ENCODE peak calls at places on chromosomes 6 and 20, in five cellular contexts. One of them, this sample, is unnamed.

GRCh38 chr6:107114872-107115694 is at the start of gene BEND3:
- DNase-seq in hepatocyte: peak
- DNase-seq in esophagus muscularis mucosa: no peak
- DNase-seq in tibial artery: no peak
- DNase-seq in C1 segment of cervical spinal cord: peak
- DNase-seq in this sample: no peak

GRCh38 chr6:118881440-118882313 is 12.3 kb upstream of the ASF1A start:
- DNase-seq in C1 segment of cervical spinal cord: no peak
- DNase-seq in hepatocyte: no peak
- DNase-seq in tibial artery: no peak
- DNase-seq in esophagus muscularis mucosa: no peak
- DNase-seq in this sample: no peak

GRCh38 chr6:161273356-161273751 is 507 bp downstream of the AGPAT4 start:
- DNase-seq in tibial artery: peak
- DNase-seq in C1 segment of cervical spinal cord: no peak
- DNase-seq in hepatocyte: peak
- DNase-seq in esophagus muscularis mucosa: peak
- DNase-seq in this sample: no peak

GRCh38 chr20:62052336-62052841 is 13.3 kb downstream of the TAF4 start:
- DNase-seq in C1 segment of cervical spinal cord: no peak
- DNase-seq in hepatocyte: no peak
- DNase-seq in tibial artery: no peak
- DNase-seq in esophagus muscularis mucosa: no peak
- DNase-seq in this sample: no peak

GRCh38 chr20:3239867-3240775 is 1.1 kb upstream of the SLC4A11 start:
- DNase-seq in esophagus muscularis mucosa: no peak
- DNase-seq in hepatocyte: no peak
- DNase-seq in tibial artery: no peak
- DNase-seq in C1 segment of cervical spinal cord: no peak
- DNase-seq in this sample: no peak

GRCh38 chr6:169853196-169854082 is 102.0 kb downstream of the ERMARD start:
- DNase-seq in hepatocyte: no peak
- DNase-seq in tibial artery: peak
- DNase-seq in C1 segment of cervical spinal cord: no peak
- DNase-seq in esophagus muscularis mucosa: peak
- DNase-seq in this sample: peak

GRCh38 chr20:61725966-61726365 is 339.7 kb downstream of the TAF4 start:
- DNase-seq in C1 segment of cervical spinal cord: no peak
- DNase-seq in esophagus muscularis mucosa: no peak
- DNase-seq in tibial artery: no peak
- DNase-seq in hepatocyte: no peak
- DNase-seq in this sample: no peak

GRCh38 chr20:59063358-59064213 is 21.0 kb upstream of the PRELID3B start:
- DNase-seq in tibial artery: no peak
- DNase-seq in esophagus muscularis mucosa: no peak
- DNase-seq in C1 segment of cervical spinal cord: no peak
- DNase-seq in hepatocyte: peak
- DNase-seq in this sample: no peak

GRCh38 chr6:132286298-132287019 is 114.8 kb downstream of the MOXD1 start:
- DNase-seq in hepatocyte: no peak
- DNase-seq in C1 segment of cervical spinal cord: no peak
- DNase-seq in tibial artery: no peak
- DNase-seq in esophagus muscularis mucosa: no peak
- DNase-seq in this sample: no peak

GRCh38 chr6:155939253-155939652 is 483.6 kb upstream of the NOX3 start:
- DNase-seq in esophagus muscularis mucosa: no peak
- DNase-seq in C1 segment of cervical spinal cord: no peak
- DNase-seq in tibial artery: no peak
- DNase-seq in hepatocyte: no peak
- DNase-seq in this sample: no peak

GRCh38 chr6:132282696-132283095 is 118.6 kb downstream of the MOXD1 start:
- DNase-seq in hepatocyte: no peak
- DNase-seq in tibial artery: no peak
- DNase-seq in C1 segment of cervical spinal cord: no peak
- DNase-seq in esophagus muscularis mucosa: no peak
- DNase-seq in this sample: no peak

GRCh38 chr20:50116368-50116999 is 3.5 kb upstream of the UBE2V1 start:
- DNase-seq in hepatocyte: no peak
- DNase-seq in esophagus muscularis mucosa: no peak
- DNase-seq in tibial artery: no peak
- DNase-seq in C1 segment of cervical spinal cord: no peak
- DNase-seq in this sample: no peak

GRCh38 chr6:106927531-106928398 is 46.8 kb downstream of the CD24 start:
- DNase-seq in hepatocyte: peak
- DNase-seq in tibial artery: no peak
- DNase-seq in esophagus muscularis mucosa: peak
- DNase-seq in C1 segment of cervical spinal cord: no peak
- DNase-seq in this sample: no peak

GRCh38 chr6:79040083-79040482 is 38.0 kb downstream of the PHIP start:
- DNase-seq in C1 segment of cervical spinal cord: no peak
- DNase-seq in hepatocyte: no peak
- DNase-seq in tibial artery: no peak
- DNase-seq in esophagus muscularis mucosa: no peak
- DNase-seq in this sample: no peak

GRCh38 chr20:61303675-61304074 is 51.6 kb downstream of the CDH4 start:
- DNase-seq in esophagus muscularis mucosa: no peak
- DNase-seq in tibial artery: no peak
- DNase-seq in C1 segment of cervical spinal cord: no peak
- DNase-seq in hepatocyte: no peak
- DNase-seq in this sample: no peak

GRCh38 chr20:5078399-5078958 is 41.3 kb downstream of the PCNA start:
- DNase-seq in esophagus muscularis mucosa: no peak
- DNase-seq in hepatocyte: no peak
- DNase-seq in tibial artery: peak
- DNase-seq in C1 segment of cervical spinal cord: peak
- DNase-seq in this sample: no peak

GRCh38 chr6:15511248-15512125 is 151.3 kb downstream of the DTNBP1 start:
- DNase-seq in hepatocyte: no peak
- DNase-seq in C1 segment of cervical spinal cord: no peak
- DNase-seq in tibial artery: no peak
- DNase-seq in esophagus muscularis mucosa: no peak
- DNase-seq in this sample: no peak

GRCh38 chr20:52247548-52247947 is 56.0 kb upstream of the ZFP64 start:
- DNase-seq in tibial artery: no peak
- DNase-seq in hepatocyte: no peak
- DNase-seq in esophagus muscularis mucosa: peak
- DNase-seq in C1 segment of cervical spinal cord: no peak
- DNase-seq in this sample: no peak

GRCh38 chr20:59656417-59656816 is 52.1 kb downstream of the PHACTR3 start:
- DNase-seq in hepatocyte: no peak
- DNase-seq in esophagus muscularis mucosa: no peak
- DNase-seq in C1 segment of cervical spinal cord: no peak
- DNase-seq in tibial artery: no peak
- DNase-seq in this sample: no peak

GRCh38 chr6:93416575-93417420 is 2.6 kb downstream of the EPHA7 start:
- DNase-seq in esophagus muscularis mucosa: no peak
- DNase-seq in tibial artery: no peak
- DNase-seq in hepatocyte: peak
- DNase-seq in C1 segment of cervical spinal cord: peak
- DNase-seq in this sample: no peak

GRCh38 chr6:103797738-103798137 is 1062.0 kb downstream of the HACE1 start:
- DNase-seq in tibial artery: no peak
- DNase-seq in hepatocyte: peak
- DNase-seq in C1 segment of cervical spinal cord: no peak
- DNase-seq in esophagus muscularis mucosa: no peak
- DNase-seq in this sample: no peak

GRCh38 chr20:8132632-8133587 is 844 bp downstream of the PLCB1 start:
- DNase-seq in esophagus muscularis mucosa: no peak
- DNase-seq in hepatocyte: peak
- DNase-seq in tibial artery: peak
- DNase-seq in C1 segment of cervical spinal cord: no peak
- DNase-seq in this sample: no peak

GRCh38 chr6:40436685-40437604 is 150.2 kb downstream of the LRFN2 start:
- DNase-seq in esophagus muscularis mucosa: no peak
- DNase-seq in tibial artery: no peak
- DNase-seq in C1 segment of cervical spinal cord: no peak
- DNase-seq in hepatocyte: no peak
- DNase-seq in this sample: no peak

GRCh38 chr20:38926934-38927616 is 858 bp downstream of the FAM83D start:
- DNase-seq in C1 segment of cervical spinal cord: no peak
- DNase-seq in esophagus muscularis mucosa: no peak
- DNase-seq in tibial artery: no peak
- DNase-seq in hepatocyte: no peak
- DNase-seq in this sample: no peak

GRCh38 chr6:43493833-43494232 is 16.3 kb downstream of the LRRC73 start:
- DNase-seq in esophagus muscularis mucosa: no peak
- DNase-seq in tibial artery: no peak
- DNase-seq in hepatocyte: peak
- DNase-seq in C1 segment of cervical spinal cord: no peak
- DNase-seq in this sample: no peak

GRCh38 chr20:63854766-63855362 is 6.4 kb upstream of the ABHD16B start:
- DNase-seq in hepatocyte: no peak
- DNase-seq in C1 segment of cervical spinal cord: no peak
- DNase-seq in esophagus muscularis mucosa: no peak
- DNase-seq in tibial artery: no peak
- DNase-seq in this sample: no peak

GRCh38 chr6:47105469-47106188 is 63.5 kb upstream of the ADGRF1 start:
- DNase-seq in tibial artery: no peak
- DNase-seq in hepatocyte: no peak
- DNase-seq in C1 segment of cervical spinal cord: no peak
- DNase-seq in esophagus muscularis mucosa: no peak
- DNase-seq in this sample: no peak

GRCh38 chr6:34447915-34448314 is 18.0 kb upstream of the PACSIN1 start:
- DNase-seq in hepatocyte: no peak
- DNase-seq in esophagus muscularis mucosa: no peak
- DNase-seq in C1 segment of cervical spinal cord: no peak
- DNase-seq in tibial artery: no peak
- DNase-seq in this sample: no peak

GRCh38 chr6:92376711-92377110 is 1042.6 kb downstream of the EPHA7 start:
- DNase-seq in hepatocyte: peak
- DNase-seq in tibial artery: no peak
- DNase-seq in C1 segment of cervical spinal cord: no peak
- DNase-seq in esophagus muscularis mucosa: no peak
- DNase-seq in this sample: no peak

GRCh38 chr6:41371992-41372525 is 36.7 kb downstream of the NCR2 start:
- DNase-seq in esophagus muscularis mucosa: peak
- DNase-seq in tibial artery: no peak
- DNase-seq in C1 segment of cervical spinal cord: no peak
- DNase-seq in hepatocyte: peak
- DNase-seq in this sample: no peak

GRCh38 chr6:2094637-2095036 is 150.8 kb downstream of the GMDS start:
- DNase-seq in esophagus muscularis mucosa: no peak
- DNase-seq in tibial artery: no peak
- DNase-seq in hepatocyte: no peak
- DNase-seq in C1 segment of cervical spinal cord: no peak
- DNase-seq in this sample: no peak